ENCODE peak calls at places on chromosomes 16 and 17, in six cellular contexts. C, L, Q, U, W and I are unnamed samples.

GRCh38 chr16:50671644-50672260 is 9.4 kb downstream of the SNX20 start:
- DNase-seq in Q (no peak), U (no peak), L (peak), C (peak), W (peak), I (peak)

GRCh38 chr16:54585966-54586365 is 299.4 kb upstream of the IRX3 start:
- DNase-seq in W (no peak), U (no peak), Q (no peak), L (no peak), C (no peak), I (no peak)

GRCh38 chr17:80125656-80126448 is 21.1 kb downstream of the EIF4A3 start:
- DNase-seq in U (peak), W (peak), L (no peak), Q (no peak), C (no peak), I (peak)

GRCh38 chr17:4782652-4783051 is 3.5 kb downstream of the VMO1 start:
- DNase-seq in Q (no peak), C (no peak), U (no peak), L (peak), W (no peak), I (no peak)

GRCh38 chr17:54864070-54864469 is 36.6 kb upstream of the TOM1L1 start:
- DNase-seq in W (no peak), C (no peak), Q (no peak), L (no peak), U (no peak), I (no peak)

GRCh38 chr17:35786941-35787432 is 8.5 kb downstream of the MMP28 start:
- DNase-seq in Q (no peak), W (peak), L (no peak), C (no peak), U (peak), I (peak)

GRCh38 chr16:77491091-77491490 is 56.3 kb upstream of the ADAMTS18 start:
- DNase-seq in W (no peak), U (no peak), C (no peak), Q (no peak), L (no peak), I (no peak)

GRCh38 chr17:50141750-50142119 is 8.7 kb downstream of the PPP1R9B start:
- DNase-seq in Q (no peak), U (no peak), W (no peak), C (no peak), L (no peak), I (peak)

GRCh38 chr16:14015017-14015416 is 56.1 kb upstream of the MRTFB start:
- DNase-seq in Q (no peak), W (peak), C (no peak), U (no peak), L (no peak), I (no peak)

GRCh38 chr16:17483266-17483864 is 12.6 kb upstream of the XYLT1 start:
- DNase-seq in Q (no peak), C (no peak), L (no peak), U (no peak), W (no peak), I (no peak)

GRCh38 chr17:83053779-83054451 is 25.5 kb upstream of the METRNL start:
- DNase-seq in W (peak), L (no peak), U (no peak), Q (no peak), C (no peak), I (peak)

GRCh38 chr17:62898239-62898864 is 67.7 kb upstream of the TANC2 start:
- DNase-seq in L (no peak), Q (no peak), W (no peak), U (peak), C (no peak), I (peak)

GRCh38 chr17:19727466-19728113 is 11.2 kb upstream of the SLC47A2 start:
- DNase-seq in L (no peak), C (no peak), U (peak), W (peak), Q (no peak), I (peak)

GRCh38 chr16:85005278-85006069 is 5.9 kb downstream of the ZDHHC7 start:
- DNase-seq in C (no peak), Q (no peak), L (no peak), W (no peak), U (peak), I (no peak)

DNA sequence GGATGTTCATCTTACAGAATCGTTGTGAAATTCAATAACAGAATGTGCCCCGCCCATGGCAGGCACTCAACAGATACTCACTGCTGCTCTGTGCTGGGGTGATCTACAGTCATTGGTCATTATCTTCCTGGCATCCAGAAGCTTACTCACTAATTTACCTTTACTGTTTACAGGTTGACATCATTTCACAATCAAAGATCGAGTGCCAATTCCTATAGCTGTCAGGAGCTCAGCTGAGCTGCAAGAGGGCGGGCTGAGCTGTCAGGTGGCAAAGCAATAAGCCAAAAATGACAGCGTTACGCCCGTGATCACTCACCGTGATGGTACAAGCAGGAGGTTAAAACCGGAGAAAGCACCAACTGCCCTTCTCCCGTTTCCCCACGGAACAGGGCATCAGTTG is 51.2 kb downstream of the LITAF start:
- DNase-seq in W (no peak), C (no peak), U (no peak), Q (no peak), L (no peak), I (no peak)
- H3K27ac ChIP-seq in W (no peak), C (no peak), U (no peak), Q (peak), L (no peak), I (no peak)

DNA sequence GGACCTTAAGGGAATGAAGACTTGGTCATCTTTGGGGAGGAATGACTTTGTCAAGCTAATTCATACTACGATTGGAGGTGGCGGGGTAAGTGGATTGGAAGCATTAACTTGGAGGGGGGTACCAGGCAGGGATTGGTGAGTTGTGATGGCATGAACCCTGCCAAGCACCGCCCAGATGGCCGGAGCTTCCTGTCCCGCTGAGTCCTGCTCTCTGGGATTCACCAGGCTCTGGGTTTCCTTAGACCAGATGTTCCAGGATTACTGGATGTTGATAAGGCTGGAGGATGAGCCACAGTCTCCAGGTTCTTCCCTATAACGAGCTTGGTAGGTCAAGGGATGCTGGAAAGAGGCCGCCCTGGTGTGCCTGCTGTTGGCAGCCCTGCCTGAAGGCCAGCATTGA is 154.9 kb downstream of the SDK2 start:
- DNase-seq in W (no peak), L (no peak), C (no peak), U (no peak), Q (no peak), I (no peak)
- H3K4me2 ChIP-seq in W (no peak), L (no peak), C (no peak), U (no peak), Q (no peak), I (no peak)

GRCh38 chr17:2275722-2276121 is 27.9 kb downstream of the SMG6 start:
- DNase-seq in W (no peak), C (no peak), Q (no peak), U (no peak), L (no peak), I (no peak)
- H3K27ac ChIP-seq in W (no peak), C (no peak), Q (no peak), U (no peak), L (peak), I (no peak)

GRCh38 chr16:27401768-27402568 is at the start of gene IL21R:
- DNase-seq in W (peak), L (no peak), C (no peak), U (peak), Q (no peak), I (peak)
- H3K4me2 ChIP-seq in W (peak), L (no peak), C (no peak), U (peak), Q (no peak), I (peak)